ENCODE peak calls at places on chromosome 19, in four cellular contexts. One of them, this sample, is unnamed. For H3K9me3, the result is how much of the 10 kb centered on the place peaks cover.

GRCh38 chr19:56683119-56683518 is 11.6 kb upstream of the ZNF835 start:
- DNase-seq in hepatocyte: no peak
- DNase-seq in CD8-positive, alpha-beta T cell: no peak
- DNase-seq in IMR-90: no peak
- DNase-seq in this sample: no peak

GRCh38 chr19:21698215-21698614 is 69.2 kb downstream of the ZNF100 start:
- DNase-seq in IMR-90: peak
- DNase-seq in CD8-positive, alpha-beta T cell: no peak
- DNase-seq in hepatocyte: peak
- DNase-seq in this sample: no peak

GRCh38 chr19:58513694-58514563 is 2.1 kb upstream of the SLC27A5 start:
- DNase-seq in CD8-positive, alpha-beta T cell: peak
- DNase-seq in IMR-90: peak
- DNase-seq in hepatocyte: peak
- DNase-seq in this sample: peak

GRCh38 chr19:1991018-1991390 is 24.5 kb downstream of the BTBD2 start:
- DNase-seq in CD8-positive, alpha-beta T cell: no peak
- DNase-seq in IMR-90: no peak
- DNase-seq in hepatocyte: no peak
- DNase-seq in this sample: no peak

GRCh38 chr19:7898967-7899366 is 4.7 kb upstream of the MAP2K7 start:
- DNase-seq in IMR-90: no peak
- DNase-seq in hepatocyte: no peak
- DNase-seq in CD8-positive, alpha-beta T cell: no peak
- DNase-seq in this sample: no peak

GRCh38 chr19:10142701-10143375 is 23.1 kb upstream of the EIF3G start:
- DNase-seq in CD8-positive, alpha-beta T cell: peak
- DNase-seq in hepatocyte: no peak
- DNase-seq in IMR-90: no peak
- DNase-seq in this sample: peak

GRCh38 chr19:6232567-6232966 is 47.2 kb downstream of the MLLT1 start:
- DNase-seq in hepatocyte: no peak
- DNase-seq in IMR-90: peak
- DNase-seq in CD8-positive, alpha-beta T cell: no peak
- DNase-seq in this sample: no peak

GRCh38 chr19:38329651-38330050 is 6.0 kb upstream of the CATSPERG start:
- DNase-seq in hepatocyte: no peak
- DNase-seq in IMR-90: no peak
- DNase-seq in CD8-positive, alpha-beta T cell: no peak
- DNase-seq in this sample: no peak

GRCh38 chr19:926595-927043 is 784 bp downstream of the ARID3A start:
- DNase-seq in CD8-positive, alpha-beta T cell: no peak
- DNase-seq in IMR-90: no peak
- DNase-seq in hepatocyte: peak
- DNase-seq in this sample: no peak

GRCh38 chr19:48480476-48481190 is 11.5 kb downstream of the CYTH2 start:
- DNase-seq in CD8-positive, alpha-beta T cell: peak
- DNase-seq in IMR-90: no peak
- DNase-seq in hepatocyte: no peak
- DNase-seq in this sample: peak
- H3K4me3 ChIP-seq in CD8-positive, alpha-beta T cell: peak
- H3K4me3 ChIP-seq in IMR-90: peak
- H3K4me3 ChIP-seq in hepatocyte: no peak
- H3K4me3 ChIP-seq in this sample: peak

DNA sequence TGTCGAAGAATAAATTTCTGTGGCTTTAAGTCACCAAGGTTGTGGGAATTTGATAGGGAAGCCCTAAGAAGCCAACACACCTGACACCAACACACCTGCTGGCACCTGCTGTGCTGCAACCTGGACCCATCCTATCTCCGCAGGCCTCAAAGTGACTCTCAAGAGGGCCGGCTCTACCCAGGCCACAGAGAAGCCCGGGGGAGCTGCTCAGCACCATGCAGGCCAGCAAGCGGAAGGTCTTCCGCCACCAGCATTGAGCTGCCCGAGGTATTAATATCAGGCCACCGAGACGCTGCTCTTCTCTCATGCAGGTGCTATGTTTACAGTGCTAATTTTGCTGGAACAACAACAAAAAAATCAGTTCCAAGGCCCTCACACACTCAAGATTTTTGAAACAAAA is 32.2 kb upstream of the CD33 start:
- DNase-seq in IMR-90: no peak
- DNase-seq in hepatocyte: no peak
- DNase-seq in CD8-positive, alpha-beta T cell: no peak
- DNase-seq in this sample: no peak
- H3K9me3 ChIP-seq in IMR-90: under half
- H3K9me3 ChIP-seq in hepatocyte: under half
- H3K9me3 ChIP-seq in CD8-positive, alpha-beta T cell: under half
- H3K9me3 ChIP-seq in this sample: under half

DNA sequence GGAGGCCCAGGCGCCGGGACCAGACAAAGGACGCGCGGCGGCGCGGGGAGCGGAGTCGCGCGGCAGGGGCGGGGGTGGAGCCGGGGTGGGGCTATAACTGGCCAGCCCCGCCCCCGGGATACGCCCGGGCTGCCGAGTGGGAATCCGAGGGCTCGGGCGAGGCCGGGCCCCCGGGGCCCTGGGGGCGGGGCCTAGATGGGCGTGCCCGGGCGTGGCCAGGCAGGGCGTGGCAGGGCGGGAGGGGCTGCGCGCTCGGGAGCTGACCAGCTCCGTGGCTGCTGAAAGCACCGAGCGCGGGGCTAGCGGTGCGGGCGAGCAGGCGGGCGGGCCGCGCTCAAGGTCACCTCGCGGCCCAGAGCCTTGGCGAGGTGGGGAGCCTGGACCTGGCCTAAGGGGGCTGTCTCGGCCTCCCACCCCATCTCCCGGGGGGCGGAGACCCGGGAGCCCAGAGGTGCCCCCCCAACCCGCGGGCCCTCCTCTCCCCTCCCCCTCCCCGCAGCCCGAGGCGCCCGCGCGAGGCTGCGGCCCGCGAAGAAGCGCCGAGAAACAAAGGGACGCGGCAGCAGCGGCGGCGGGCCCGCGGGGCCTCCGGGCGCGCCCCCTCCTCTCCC is 1.3 kb downstream of the ELAVL3 start:
- DNase-seq in hepatocyte: peak
- DNase-seq in IMR-90: no peak
- DNase-seq in CD8-positive, alpha-beta T cell: peak
- DNase-seq in this sample: peak
- H3K4me3 ChIP-seq in hepatocyte: no peak
- H3K4me3 ChIP-seq in IMR-90: no peak
- H3K4me3 ChIP-seq in CD8-positive, alpha-beta T cell: no peak
- H3K4me3 ChIP-seq in this sample: no peak

DNA sequence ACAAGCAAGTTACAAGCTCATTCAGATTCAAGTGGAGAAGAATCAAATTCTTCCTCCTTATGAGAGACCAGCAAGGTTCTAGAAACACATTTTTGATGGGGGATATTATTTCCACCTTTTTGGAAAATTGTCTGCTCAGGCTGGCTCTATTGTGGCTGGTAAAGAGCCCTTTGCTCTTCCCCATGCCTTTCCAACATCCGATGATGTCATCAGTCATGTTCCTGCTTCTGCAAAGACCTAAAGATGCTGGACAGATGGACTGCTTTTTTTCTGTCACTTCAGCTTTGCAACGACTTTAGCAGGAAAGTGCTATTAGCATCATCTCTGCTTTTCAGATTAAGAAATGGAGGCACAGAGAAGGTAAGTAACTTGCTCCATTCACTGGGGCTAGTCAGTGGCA is 4.2 kb downstream of the ADGRE3 start:
- DNase-seq in CD8-positive, alpha-beta T cell: no peak
- DNase-seq in IMR-90: no peak
- DNase-seq in hepatocyte: no peak
- DNase-seq in this sample: no peak
- H3K9me3 ChIP-seq in CD8-positive, alpha-beta T cell: under half
- H3K9me3 ChIP-seq in IMR-90: under half
- H3K9me3 ChIP-seq in hepatocyte: under half
- H3K9me3 ChIP-seq in this sample: under half

GRCh38 chr19:39480337-39481228 is at the start of gene TIMM50:
- DNase-seq in CD8-positive, alpha-beta T cell: peak
- DNase-seq in hepatocyte: peak
- DNase-seq in IMR-90: peak
- DNase-seq in this sample: peak
- H3K4me3 ChIP-seq in CD8-positive, alpha-beta T cell: peak
- H3K4me3 ChIP-seq in hepatocyte: peak
- H3K4me3 ChIP-seq in IMR-90: peak
- H3K4me3 ChIP-seq in this sample: peak

DNA sequence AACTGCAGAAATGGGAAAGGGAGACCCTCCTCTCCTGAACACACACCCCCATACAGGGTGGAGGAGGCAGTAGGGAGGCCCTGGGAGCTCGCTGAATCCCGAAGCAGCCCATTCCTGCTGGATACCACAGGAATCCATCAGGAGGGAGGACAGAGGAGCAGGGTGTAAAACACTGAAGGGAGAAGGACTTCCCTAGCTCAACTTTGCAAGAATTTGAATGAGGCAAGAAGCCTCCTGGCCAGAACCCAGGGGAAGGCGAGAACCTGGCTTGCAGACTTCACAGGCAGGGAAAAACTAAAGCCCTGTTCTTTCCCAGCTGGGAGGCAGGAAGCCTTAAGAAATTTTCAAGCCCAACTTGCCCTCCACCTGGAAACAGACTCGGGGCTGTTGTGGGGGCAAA is 43.5 kb downstream of the ZNF91 start:
- DNase-seq in CD8-positive, alpha-beta T cell: no peak
- DNase-seq in IMR-90: no peak
- DNase-seq in hepatocyte: no peak
- DNase-seq in this sample: no peak
- H3K9me3 ChIP-seq in CD8-positive, alpha-beta T cell: half or more
- H3K9me3 ChIP-seq in IMR-90: half or more
- H3K9me3 ChIP-seq in hepatocyte: half or more
- H3K9me3 ChIP-seq in this sample: half or more

DNA sequence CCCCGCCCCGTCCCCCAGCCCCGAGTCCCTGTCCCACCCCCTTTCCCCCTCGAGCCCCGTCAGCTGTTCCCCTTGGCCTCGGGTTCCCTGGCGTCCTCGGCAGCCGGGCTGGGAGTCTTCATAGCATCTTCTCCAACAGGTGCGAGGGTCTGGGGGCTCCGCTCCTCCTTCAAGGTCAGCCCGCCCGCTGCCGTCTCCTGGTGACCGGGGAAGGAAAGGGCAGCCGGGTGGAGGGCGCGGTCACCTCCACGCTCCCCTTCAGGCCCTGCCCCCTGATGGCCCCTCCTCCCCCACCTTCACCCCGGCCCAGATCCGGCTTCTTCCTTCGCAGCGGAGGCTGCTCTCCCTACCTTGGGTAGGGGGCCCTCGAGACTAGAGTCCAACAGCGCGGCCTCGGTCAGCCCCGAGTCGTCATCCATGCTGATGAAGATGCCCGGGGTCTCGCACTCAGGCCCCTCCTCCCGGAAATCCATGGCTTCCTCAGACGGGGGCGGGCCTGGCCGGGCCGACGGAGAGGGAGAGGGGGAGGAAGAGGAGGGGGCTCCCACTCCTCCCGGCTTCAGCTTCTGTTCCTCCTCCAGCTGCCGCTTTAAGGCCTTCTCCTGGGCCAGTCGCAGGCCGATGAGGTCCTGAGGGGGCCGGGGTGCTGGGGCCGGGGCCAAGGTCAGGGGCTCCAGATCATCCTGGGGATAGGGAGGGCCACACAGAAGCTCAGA is 551 bp upstream of the RSPH6A start:
- DNase-seq in IMR-90: no peak
- DNase-seq in hepatocyte: peak
- DNase-seq in CD8-positive, alpha-beta T cell: no peak
- DNase-seq in this sample: no peak
- H3K4me3 ChIP-seq in IMR-90: no peak
- H3K4me3 ChIP-seq in hepatocyte: peak
- H3K4me3 ChIP-seq in CD8-positive, alpha-beta T cell: no peak
- H3K4me3 ChIP-seq in this sample: no peak

GRCh38 chr19:41528106-41528505 is 47.9 kb upstream of the CEACAM21 start:
- DNase-seq in IMR-90: no peak
- DNase-seq in hepatocyte: no peak
- DNase-seq in CD8-positive, alpha-beta T cell: no peak
- DNase-seq in this sample: no peak

GRCh38 chr19:41531438-41532311 is 44.3 kb upstream of the CEACAM21 start:
- DNase-seq in IMR-90: peak
- DNase-seq in CD8-positive, alpha-beta T cell: peak
- DNase-seq in hepatocyte: no peak
- DNase-seq in this sample: peak

GRCh38 chr19:41530184-41530534 is 45.8 kb upstream of the CEACAM21 start:
- DNase-seq in IMR-90: no peak
- DNase-seq in hepatocyte: no peak
- DNase-seq in CD8-positive, alpha-beta T cell: no peak
- DNase-seq in this sample: no peak

GRCh38 chr19:41530761-41531301 is 45.1 kb upstream of the CEACAM21 start:
- DNase-seq in hepatocyte: no peak
- DNase-seq in IMR-90: no peak
- DNase-seq in CD8-positive, alpha-beta T cell: no peak
- DNase-seq in this sample: no peak

DNA sequence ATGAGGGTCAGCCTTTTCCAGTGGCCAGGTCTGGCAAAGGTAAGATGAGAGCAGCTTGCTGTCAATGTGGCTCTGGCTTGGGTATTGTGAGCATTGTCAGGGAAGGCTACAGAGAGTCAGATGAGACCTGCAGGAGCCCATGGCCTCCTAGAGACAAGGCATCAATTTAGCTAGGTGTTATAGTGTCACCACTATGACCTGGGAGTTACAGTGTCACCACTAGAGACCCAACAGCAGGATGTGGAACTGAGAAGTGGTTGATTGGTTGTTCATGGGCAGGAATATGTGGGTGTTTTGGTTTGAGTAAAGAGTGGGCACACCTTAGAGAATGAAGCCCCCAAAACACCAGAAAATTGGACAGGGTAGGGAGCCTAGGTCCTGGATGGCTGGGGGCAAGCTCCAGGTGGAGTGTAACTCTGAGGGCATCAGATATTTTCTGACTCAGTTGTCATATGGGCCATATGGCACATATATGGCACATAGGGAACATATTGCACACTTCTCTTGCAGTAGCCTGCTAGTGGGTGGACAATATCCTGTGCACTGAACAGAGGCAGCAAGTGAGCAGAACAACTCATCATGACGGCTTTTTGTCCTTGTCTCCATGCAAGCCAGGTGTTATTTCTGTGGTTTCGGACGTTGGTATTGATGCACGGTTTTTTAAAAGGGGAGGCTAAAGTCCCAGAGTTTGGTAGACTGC is 46.3 kb upstream of the CEACAM21 start:
- DNase-seq in CD8-positive, alpha-beta T cell: no peak
- DNase-seq in hepatocyte: no peak
- DNase-seq in IMR-90: no peak
- DNase-seq in this sample: no peak
- H3K9me3 ChIP-seq in CD8-positive, alpha-beta T cell: under half
- H3K9me3 ChIP-seq in hepatocyte: under half
- H3K9me3 ChIP-seq in IMR-90: under half
- H3K9me3 ChIP-seq in this sample: under half

This sample was measured in effector memory CD4-positive, alpha-beta T cell.